ENCODE peak calls at places on chromosomes 4 and X, in ten cellular contexts. W, T, V, Q, G, U, P, K, R and N are unnamed samples.

GRCh38 chrX:981791-982626 is 230.4 kb downstream of the CRLF2 start:
- DNase-seq in W (no peak), T (no peak), V (no peak), Q (no peak), G (no peak), U (peak; percentile 63), P (no peak), K (no peak), R (no peak), N (no peak)

GRCh38 chr4:169416997-169417396 is 146.2 kb upstream of the SH3RF1 start:
- DNase-seq in W (no peak), T (no peak), V (no peak), Q (no peak), G (no peak), U (no peak), P (no peak), K (no peak), R (no peak), N (peak; percentile 64)

GRCh38 chr4:602559-602942 is 22.8 kb upstream of the PDE6B start:
- DNase-seq in W (no peak), T (peak; percentile 87), V (no peak), Q (peak; percentile 79), G (peak; percentile 60), U (peak; percentile 83), P (no peak), K (peak; percentile 88), R (peak; percentile 28), N (no peak)

GRCh38 chrX:30971761-30972603 is 82.9 kb upstream of the TAB3 start:
- DNase-seq in W (peak; percentile 38), T (peak; percentile 62), V (no peak), Q (peak; percentile 65), G (no peak), U (peak; percentile 59), P (peak; percentile 45), K (peak; percentile 56), R (peak; percentile 66), N (peak; percentile 18)

GRCh38 chr4:140653718-140654515 is 85.2 kb upstream of the UCP1 start:
- DNase-seq in W (peak; percentile 44), T (no peak), V (no peak), Q (peak; percentile 70), G (no peak), U (peak; percentile 52), P (peak; percentile 49), K (peak; percentile 68), R (peak; percentile 34), N (peak; percentile 9)

GRCh38 chr4:128322311-128322710 is 34.7 kb upstream of the PGRMC2 start:
- DNase-seq in W (no peak), T (no peak), V (peak; percentile 48), Q (no peak), G (no peak), U (no peak), P (peak; percentile 28), K (no peak), R (peak; percentile 30), N (peak; percentile 61)

GRCh38 chr4:118962540-118962939 is 73.9 kb downstream of the SYNPO2 start:
- DNase-seq in W (no peak), T (no peak), V (no peak), Q (no peak), G (no peak), U (no peak), P (no peak), K (no peak), R (no peak), N (no peak)

GRCh38 chr4:4687935-4688727 is 146.3 kb upstream of the STX18 start:
- DNase-seq in W (no peak), T (no peak), V (no peak), Q (no peak), G (no peak), U (no peak), P (no peak), K (peak; percentile 62), R (no peak), N (no peak)

GRCh38 chr4:137274404-137274803 is 257.9 kb downstream of the PCDH18 start:
- DNase-seq in W (no peak), T (no peak), V (no peak), Q (peak; percentile 6), G (no peak), U (no peak), P (peak; percentile 38), K (no peak), R (peak; percentile 42), N (peak; percentile 35)

GRCh38 chrX:155744534-155744933 is 131.8 kb upstream of the TMLHE start:
- DNase-seq in W (no peak), T (no peak), V (no peak), Q (no peak), G (no peak), U (no peak), P (no peak), K (no peak), R (no peak), N (no peak)

GRCh38 chr4:122707503-122707902 is 25.0 kb upstream of the BBS12 start:
- DNase-seq in W (no peak), T (no peak), V (no peak), Q (no peak), G (no peak), U (no peak), P (no peak), K (no peak), R (no peak), N (no peak)

GRCh38 chr4:122706511-122706910 is 26.0 kb upstream of the BBS12 start:
- DNase-seq in W (no peak), T (no peak), V (no peak), Q (no peak), G (no peak), U (no peak), P (no peak), K (no peak), R (no peak), N (no peak)

GRCh38 chr4:122703868-122704267 is 28.6 kb upstream of the BBS12 start:
- DNase-seq in W (no peak), T (no peak), V (no peak), Q (no peak), G (no peak), U (peak; percentile 72), P (no peak), K (peak; percentile 7), R (peak; percentile 26), N (no peak)

GRCh38 chr4:122705035-122705434 is 27.5 kb upstream of the BBS12 start:
- DNase-seq in W (no peak), T (no peak), V (no peak), Q (no peak), G (no peak), U (no peak), P (no peak), K (no peak), R (no peak), N (no peak)

GRCh38 chr4:122705547-122705946 is 27.0 kb upstream of the BBS12 start:
- DNase-seq in W (no peak), T (no peak), V (no peak), Q (no peak), G (no peak), U (no peak), P (no peak), K (no peak), R (no peak), N (no peak)
- H3K4me2 ChIP-seq in W (no peak overlapping the region), T (no peak overlapping the region), V (no peak overlapping the region), Q (no peak overlapping the region), G (no peak overlapping the region), U (no peak overlapping the region), P (no peak overlapping the region), K (no peak overlapping the region), R (no peak overlapping the region), N (no peak overlapping the region)

DNA sequence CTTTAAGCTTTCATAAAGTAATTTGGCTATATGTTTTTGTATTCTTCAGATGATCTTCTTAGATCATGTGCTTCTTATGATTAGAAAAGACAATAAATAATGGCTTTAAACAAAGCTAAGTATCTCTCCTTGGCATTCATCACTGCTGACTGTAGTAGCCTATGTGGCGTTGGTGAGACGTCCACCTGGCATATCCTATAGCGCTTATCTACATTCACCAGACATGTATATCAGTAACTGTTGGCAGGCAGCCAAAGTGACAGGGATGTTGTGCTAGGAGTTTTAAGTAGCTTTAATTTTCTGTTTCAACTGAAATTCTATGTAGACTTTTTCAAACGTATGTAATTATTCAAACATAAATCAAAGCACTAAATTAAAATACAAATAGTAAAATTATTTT is 276.4 kb downstream of the IL15 start:
- DNase-seq in W (no peak), T (no peak), V (no peak), Q (peak; percentile 14), G (no peak), U (no peak), P (peak; percentile 14), K (no peak), R (no peak), N (no peak)
- H3K4me2 ChIP-seq in W (no peak overlapping the region), T (no peak overlapping the region), V (no peak overlapping the region), Q (no peak overlapping the region), G (no peak overlapping the region), U (no peak overlapping the region), P (no peak overlapping the region), K (no peak overlapping the region), R (no peak overlapping the region), N (no peak overlapping the region)

GRCh38 chr4:96383349-96383748 is 543.5 kb downstream of the PDHA2 start:
- DNase-seq in W (no peak), T (no peak), V (no peak), Q (no peak), G (no peak), U (no peak), P (no peak), K (no peak), R (no peak), N (no peak)
- H3K4me2 ChIP-seq in W (no peak overlapping the region), T (no peak overlapping the region), V (no peak overlapping the region), Q (no peak overlapping the region), G (no peak overlapping the region), U (no peak overlapping the region), P (no peak overlapping the region), K (no peak overlapping the region), R (no peak overlapping the region), N (no peak overlapping the region)

GRCh38 chr4:37599092-37599800 is 86.9 kb downstream of the RELL1 start:
- DNase-seq in W (no peak), T (no peak), V (no peak), Q (peak; percentile 34), G (no peak), U (no peak), P (no peak), K (no peak), R (no peak), N (no peak)

GRCh38 chr4:37601527-37601926 is 84.6 kb downstream of the RELL1 start:
- DNase-seq in W (no peak), T (no peak), V (no peak), Q (peak; percentile 72), G (no peak), U (no peak), P (peak; percentile 56), K (no peak), R (peak; percentile 74), N (peak; percentile 66)

GRCh38 chr4:37595875-37596402 is 90.2 kb downstream of the RELL1 start:
- DNase-seq in W (no peak), T (no peak), V (no peak), Q (no peak), G (no peak), U (no peak), P (no peak), K (no peak), R (no peak), N (no peak)

GRCh38 chr4:37594095-37594494 is 92.1 kb downstream of the RELL1 start:
- DNase-seq in W (no peak), T (no peak), V (no peak), Q (no peak), G (no peak), U (no peak), P (no peak), K (no peak), R (no peak), N (no peak)

DNA sequence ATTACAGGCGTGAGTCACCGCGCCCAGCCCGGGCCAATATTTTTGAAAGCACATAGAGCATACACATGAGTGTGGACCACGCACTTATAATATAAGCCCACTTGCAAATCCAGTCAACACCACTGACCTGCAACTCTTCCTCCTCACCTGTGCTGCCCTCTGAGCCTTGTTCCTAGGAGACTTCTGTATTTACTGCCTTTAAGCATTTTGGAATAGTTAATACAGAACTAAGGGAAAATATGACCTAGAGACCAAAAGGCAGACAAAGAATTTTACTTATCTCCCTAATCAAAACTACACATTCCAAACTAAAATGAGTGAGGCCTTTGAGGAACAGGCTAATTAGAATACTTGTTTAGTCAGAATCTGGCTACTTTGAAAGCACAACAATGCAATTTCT is 89.2 kb downstream of the RELL1 start:
- DNase-seq in W (no peak), T (no peak), V (no peak), Q (no peak), G (no peak), U (no peak), P (no peak), K (no peak), R (no peak), N (peak; percentile 16)
- H3K4me2 ChIP-seq in W (no peak overlapping the region), T (no peak overlapping the region), V (no peak overlapping the region), Q (no peak overlapping the region), G (no peak overlapping the region), U (no peak overlapping the region), P (no peak overlapping the region), K (no peak overlapping the region), R (no peak overlapping the region), N (no peak overlapping the region)